ENCODE peak calls at places on chromosome X, in ten cellular contexts. S is AG08396; U is right cardiac atrium; R is SJSA1; H is immature natural killer cell; I is cardiac muscle cell; A is SHP77; K is CD4-positive, CD25-positive, alpha-beta regulatory T cell; F is effector memory CD4-positive, alpha-beta T cell; M is aorta. E is an unnamed sample.

GRCh38 chrX:15436220-15436619 is 52.0 kb upstream of the VEGFD start:
- DNase-seq in I (peak; percentile 15), H (no peak), U (no peak), F (no peak), R (no peak), M (no peak), A (no peak), K (no peak), S (no peak), E (no peak)

GRCh38 chrX:152896450-152896849 is 1.4 kb upstream of the ZNF185 start:
- DNase-seq in I (no peak), A (no peak), S (no peak), H (no peak), U (no peak), R (peak; percentile 64), F (no peak), M (no peak), K (no peak), E (no peak)

GRCh38 chrX:3312109-3312508 is 34.3 kb downstream of the MXRA5 start:
- DNase-seq in M (no peak), F (no peak), H (no peak), S (no peak), K (no peak), I (no peak), U (no peak), R (no peak), A (no peak), E (no peak)

GRCh38 chrX:70664726-70665125 is 220.1 kb downstream of the DLG3 start:
- DNase-seq in H (no peak), F (no peak), R (peak; percentile 34), K (no peak), M (no peak), A (peak; percentile 1), S (peak; percentile 13), U (no peak), I (peak; percentile 40), E (no peak)

GRCh38 chrX:10235851-10236250 is 79.1 kb downstream of the CLCN4 start:
- DNase-seq in S (no peak), K (no peak), U (peak; percentile 35), R (peak; percentile 73), M (no peak), A (no peak), I (peak; percentile 74), H (no peak), F (no peak), E (no peak)

GRCh38 chrX:49673394-49673793 is 22.4 kb downstream of the PAGE1 start:
- DNase-seq in R (no peak), I (no peak), H (no peak), M (no peak), U (no peak), K (no peak), A (no peak), F (no peak), S (no peak), E (no peak)

GRCh38 chrX:115360220-115360781 is 70.8 kb downstream of the LUZP4 start:
- DNase-seq in A (no peak), H (no peak), I (peak; percentile 60), F (no peak), R (no peak), M (no peak), K (no peak), U (no peak), S (no peak), E (no peak)

GRCh38 chrX:16462912-16463311 is 187.0 kb upstream of the S100G start:
- DNase-seq in M (no peak), U (no peak), I (peak; percentile 40), A (no peak), R (no peak), K (no peak), S (peak; percentile 72), H (no peak), F (no peak), E (no peak)

GRCh38 chrX:101931494-101932248 is at the start of gene ZMAT1:
- DNase-seq in U (peak; percentile 96), S (peak; percentile 73), M (peak; percentile 98), F (peak; percentile 88), H (peak; percentile 82), I (peak; percentile 76), R (peak; percentile 34), K (peak; percentile 83), A (peak; percentile 71), E (peak; percentile 78)

GRCh38 chrX:35380808-35381700 is 417.1 kb upstream of the MAGEB16 start:
- DNase-seq in K (no peak), H (no peak), A (peak; percentile 10), U (no peak), S (no peak), M (no peak), R (no peak), I (peak; percentile 26), F (no peak), E (no peak)

GRCh38 chrX:73839152-73839551 is 276.2 kb downstream of the CHIC1 start:
- DNase-seq in R (no peak), H (no peak), I (no peak), K (no peak), U (no peak), M (no peak), S (no peak), A (no peak), F (no peak), E (no peak)

GRCh38 chrX:151488677-151489076 is 74.8 kb upstream of the PASD1 start:
- DNase-seq in M (no peak), U (no peak), H (no peak), A (peak; percentile 9), S (no peak), R (no peak), I (no peak), F (no peak), K (no peak), E (no peak)

GRCh38 chrX:145002776-145003175 is 244.5 kb upstream of the SPANXN1 start:
- DNase-seq in H (no peak), M (no peak), A (no peak), K (no peak), I (no peak), F (no peak), S (no peak), R (no peak), U (no peak), E (no peak)

GRCh38 chrX:47091149-47091775 is 13.0 kb downstream of the RGN start:
- DNase-seq in F (no peak), A (no peak), M (no peak), R (peak; percentile 58), K (no peak), U (no peak), I (peak; percentile 20), H (no peak), S (no peak), E (no peak)

GRCh38 chrX:52216541-52216940 is 31.9 kb downstream of the MAGED4 start:
- DNase-seq in S (no peak), F (no peak), M (no peak), K (no peak), R (no peak), H (no peak), I (no peak), U (no peak), A (no peak), E (no peak)

GRCh38 chrX:14801136-14801535 is 71.7 kb downstream of the FANCB start:
- DNase-seq in I (no peak), M (no peak), U (no peak), S (peak; percentile 18), R (peak; percentile 1), K (no peak), A (no peak), F (no peak), H (no peak), E (no peak)

GRCh38 chrX:397575-397974 is 10.9 kb upstream of the PPP2R3B start:
- DNase-seq in M (no peak), H (no peak), U (peak; percentile 36), K (no peak), F (no peak), A (no peak), R (no peak), S (no peak), I (peak; percentile 65), E (no peak)

GRCh38 chrX:134459683-134460004 is 321 bp upstream of the HPRT1 start:
- DNase-seq in S (no peak), U (no peak), I (no peak), R (peak; percentile 31), A (peak; percentile 17), F (no peak), M (no peak), K (no peak), H (no peak), E (no peak)

GRCh38 chrX:15644560-15644872 is 20.1 kb downstream of the CLTRN start:
- DNase-seq in K (no peak), H (no peak), S (no peak), F (no peak), R (no peak), A (no peak), I (no peak), M (no peak), U (no peak), E (no peak)

GRCh38 chrX:72142094-72142843 is 10.6 kb upstream of the RTL5 start:
- DNase-seq in I (no peak), U (no peak), F (no peak), S (no peak), R (no peak), A (peak; percentile 81), K (no peak), M (no peak), H (no peak), E (no peak)

GRCh38 chrX:136779346-136779781 is 1.4 kb downstream of the ARHGEF6 start:
- DNase-seq in H (peak; percentile 32), F (no peak), M (no peak), I (no peak), K (no peak), U (no peak), A (no peak), S (no peak), R (peak; percentile 7), E (peak; percentile 2)

GRCh38 chrX:138775501-138775900 is 64.0 kb upstream of the FGF13 start:
- DNase-seq in I (peak; percentile 29), H (no peak), R (peak; percentile 31), S (peak; percentile 6), U (no peak), A (peak; percentile 0), K (no peak), M (no peak), F (no peak), E (no peak)

GRCh38 chrX:10397349-10397748 is 223.0 kb downstream of the MID1 start:
- DNase-seq in F (no peak), M (no peak), A (no peak), R (no peak), S (no peak), I (no peak), K (no peak), U (no peak), H (no peak), E (no peak)

GRCh38 chrX:39677585-39677984 is 420.2 kb downstream of the BCOR start:
- DNase-seq in U (no peak), M (no peak), A (no peak), R (no peak), I (no peak), H (no peak), S (no peak), F (no peak), K (no peak), E (no peak)

GRCh38 chrX:44748014-44748413 is 95.8 kb upstream of the DUSP21 start:
- DNase-seq in S (no peak), F (no peak), A (no peak), U (no peak), H (no peak), I (peak; percentile 4), K (no peak), M (no peak), R (no peak), E (no peak)

GRCh38 chrX:129637217-129638109 is 17.3 kb downstream of the APLN start:
- DNase-seq in A (peak; percentile 10), I (peak; percentile 78), K (peak; percentile 48), S (peak; percentile 69), R (peak; percentile 57), M (peak; percentile 75), H (peak; percentile 69), U (peak; percentile 51), F (peak; percentile 63), E (peak; percentile 12)